ENCODE peak calls at places on chromosomes 11 and 22, in seven cellular contexts. S is breast epithelium, U is HepG2, N is HCT116, C is endothelial cell of umbilical vein, A is spleen, D is GM12891. Y is an unnamed sample.

GRCh38 chr11:61686469-61686868 is 6.3 kb downstream of the DAGLA start:
- DNase-seq in N (no peak), D (no peak), U (no peak), C (no peak), A (no peak), S (no peak), Y (no peak)

GRCh38 chr22:41638748-41639147 is 17.7 kb downstream of the XRCC6 start:
- DNase-seq in U (no peak), C (no peak), N (no peak), S (no peak), A (no peak), D (no peak), Y (no peak)

GRCh38 chr22:25689631-25690030 is 52.4 kb upstream of the MYO18B start:
- DNase-seq in D (no peak), S (no peak), C (no peak), U (no peak), N (no peak), A (no peak), Y (no peak)

GRCh38 chr11:8810331-8811301 is 100.4 kb upstream of the AKIP1 start:
- DNase-seq in U (peak), C (peak), N (no peak), D (peak), A (peak), S (peak), Y (peak)

GRCh38 chr22:39665229-39665628 is 94.7 kb downstream of the CACNA1I start:
- DNase-seq in U (no peak), C (no peak), S (no peak), N (no peak), A (no peak), D (no peak), Y (no peak)

GRCh38 chr11:43987384-43988039 is 45.1 kb downstream of the C11orf96 start:
- DNase-seq in S (peak), U (no peak), C (peak), N (no peak), A (no peak), D (no peak), Y (peak)

GRCh38 chr11:34823639-34824038 is 92.5 kb downstream of the APIP start:
- DNase-seq in S (no peak), A (no peak), D (no peak), C (no peak), N (no peak), U (no peak), Y (no peak)

GRCh38 chr11:79404325-79404724 is 36.5 kb downstream of the TENM4 start:
- DNase-seq in A (no peak), C (no peak), U (no peak), D (no peak), S (no peak), N (no peak), Y (no peak)

GRCh38 chr11:64206457-64207246 is at the start of gene FERMT3:
- DNase-seq in S (no peak), D (peak), N (no peak), A (peak), C (no peak), U (no peak), Y (no peak)

GRCh38 chr11:117719480-117719879 is 77.5 kb downstream of the DSCAML1 start:
- DNase-seq in C (no peak), A (no peak), S (no peak), N (no peak), D (no peak), U (no peak), Y (no peak)

GRCh38 chr11:44496391-44496790 is 69.1 kb upstream of the CD82 start:
- DNase-seq in D (no peak), A (no peak), N (no peak), U (no peak), C (no peak), S (no peak), Y (no peak)

GRCh38 chr11:35844579-35844978 is 99.3 kb upstream of the LDLRAD3 start:
- DNase-seq in C (no peak), S (no peak), U (no peak), D (no peak), A (no peak), N (no peak), Y (no peak)

GRCh38 chr22:38462960-38463784 is 4.7 kb upstream of the KDELR3 start:
- DNase-seq in U (peak), C (no peak), N (no peak), A (peak), S (no peak), D (no peak), Y (no peak)

GRCh38 chr11:10680956-10681487 is 12.5 kb downstream of the IRAG1 start:
- DNase-seq in C (no peak), A (no peak), N (no peak), U (no peak), D (no peak), S (no peak), Y (no peak)

GRCh38 chr11:126898802-126899201 is 101.8 kb downstream of the KIRREL3 start:
- DNase-seq in U (no peak), A (no peak), D (no peak), C (no peak), S (no peak), N (no peak), Y (no peak)

GRCh38 chr22:45101828-45102227 is 61.9 kb upstream of the NUP50 start:
- DNase-seq in D (no peak), U (peak), C (peak), A (peak), N (no peak), S (no peak), Y (peak)

GRCh38 chr22:17536269-17536668 is 27.0 kb upstream of the SLC25A18 start:
- DNase-seq in U (no peak), A (no peak), D (no peak), S (no peak), N (no peak), C (no peak), Y (no peak)

GRCh38 chr11:66022401-66023185 is 3.7 kb downstream of the CATSPER1 start:
- DNase-seq in N (no peak), A (peak), U (peak), D (peak), C (peak), S (peak), Y (peak)
- TF ChIP-seq POLR2A in N (no peak), A (no peak), U (no peak), D (no peak), C (no peak), S (no peak), Y (no peak)

GRCh38 chr11:14819596-14819995 is 72.4 kb downstream of the CYP2R1 start:
- DNase-seq in C (no peak), A (no peak), S (no peak), N (no peak), D (no peak), U (no peak), Y (no peak)

GRCh38 chr11:14826580-14826979 is 65.5 kb downstream of the CYP2R1 start:
- DNase-seq in S (no peak), C (no peak), D (no peak), N (no peak), U (no peak), A (no peak), Y (no peak)

GRCh38 chr11:14818779-14819178 is 73.3 kb downstream of the CYP2R1 start:
- DNase-seq in D (no peak), A (no peak), U (peak), S (no peak), C (no peak), N (no peak), Y (no peak)

DNA sequence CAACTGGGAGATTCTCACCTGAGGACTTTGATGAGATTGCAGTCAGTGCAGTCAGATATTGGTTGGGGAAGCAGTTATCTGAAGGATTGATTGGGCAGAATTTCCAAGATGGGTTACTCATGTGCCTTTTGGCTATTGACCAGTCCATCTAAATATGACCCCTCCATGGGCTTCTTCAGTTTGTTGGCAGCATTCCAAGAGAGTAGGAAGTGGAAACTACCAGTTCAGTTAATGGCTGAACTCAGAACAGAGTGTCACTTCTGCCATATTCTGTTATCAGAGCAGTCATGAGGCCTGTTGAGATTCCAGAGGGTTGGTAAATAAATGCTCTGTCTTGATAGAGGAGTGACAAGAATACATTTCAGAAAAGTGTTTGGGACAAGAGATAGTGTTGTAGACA is 71.0 kb downstream of the CYP2R1 start:
- DNase-seq in A (no peak), D (no peak), U (no peak), C (no peak), S (no peak), N (no peak), Y (no peak)
- TF ChIP-seq POLR2A in A (no peak), D (no peak), U (no peak), C (no peak), S (no peak), N (no peak), Y (no peak)

GRCh38 chr11:86459002-86459385 is 84.3 kb downstream of the CCDC81 start:
- DNase-seq in A (no peak), C (peak), N (no peak), S (no peak), D (no peak), U (no peak), Y (no peak)

GRCh38 chr11:86453290-86454030 is 78.8 kb downstream of the CCDC81 start:
- DNase-seq in D (no peak), S (no peak), N (no peak), A (no peak), C (no peak), U (no peak), Y (no peak)

GRCh38 chr11:86458294-86459001 is 83.8 kb downstream of the CCDC81 start:
- DNase-seq in U (no peak), S (no peak), N (no peak), D (no peak), A (no peak), C (no peak), Y (no peak)

GRCh38 chr11:86459682-86460460 is 85.2 kb downstream of the CCDC81 start:
- DNase-seq in N (peak), D (no peak), C (peak), U (peak), A (no peak), S (no peak), Y (peak)

GRCh38 chr11:86456075-86456939 is 81.6 kb downstream of the CCDC81 start:
- DNase-seq in U (peak), S (peak), N (peak), A (peak), C (peak), D (peak), Y (peak)
- TF ChIP-seq POLR2A in U (no peak), S (no peak), N (no peak), A (no peak), C (no peak), D (no peak), Y (no peak)

GRCh38 chr22:27918351-27919221 is 470 bp downstream of the PITPNB start:
- DNase-seq in S (peak), C (peak), U (peak), A (no peak), N (no peak), D (peak), Y (peak)
- TF ChIP-seq POLR2A in S (no peak), C (no peak), U (no peak), A (peak), N (no peak), D (peak), Y (no peak)

GRCh38 chr22:46677323-46678002 is 57.3 kb downstream of the GRAMD4 start:
- DNase-seq in U (no peak), A (no peak), C (no peak), S (no peak), D (no peak), N (no peak), Y (no peak)
- TF ChIP-seq POLR2A in U (no peak), A (no peak), C (no peak), S (no peak), D (no peak), N (no peak), Y (no peak)

GRCh38 chr22:19962246-19962908 is 20.8 kb upstream of the TXNRD2 start:
- DNase-seq in S (peak), U (peak), D (peak), A (peak), N (peak), C (peak), Y (no peak)

GRCh38 chr22:19964701-19965386 is 23.2 kb upstream of the TXNRD2 start:
- DNase-seq in C (no peak), N (no peak), A (no peak), U (no peak), S (no peak), D (no peak), Y (no peak)

GRCh38 chr22:19961868-19962245 is 20.2 kb upstream of the TXNRD2 start:
- DNase-seq in A (peak), D (no peak), N (no peak), C (no peak), U (no peak), S (no peak), Y (no peak)

GRCh38 chr22:19963863-19964642 is 22.4 kb upstream of the TXNRD2 start:
- DNase-seq in C (no peak), S (no peak), A (no peak), U (no peak), N (no peak), D (no peak), Y (no peak)

DNA sequence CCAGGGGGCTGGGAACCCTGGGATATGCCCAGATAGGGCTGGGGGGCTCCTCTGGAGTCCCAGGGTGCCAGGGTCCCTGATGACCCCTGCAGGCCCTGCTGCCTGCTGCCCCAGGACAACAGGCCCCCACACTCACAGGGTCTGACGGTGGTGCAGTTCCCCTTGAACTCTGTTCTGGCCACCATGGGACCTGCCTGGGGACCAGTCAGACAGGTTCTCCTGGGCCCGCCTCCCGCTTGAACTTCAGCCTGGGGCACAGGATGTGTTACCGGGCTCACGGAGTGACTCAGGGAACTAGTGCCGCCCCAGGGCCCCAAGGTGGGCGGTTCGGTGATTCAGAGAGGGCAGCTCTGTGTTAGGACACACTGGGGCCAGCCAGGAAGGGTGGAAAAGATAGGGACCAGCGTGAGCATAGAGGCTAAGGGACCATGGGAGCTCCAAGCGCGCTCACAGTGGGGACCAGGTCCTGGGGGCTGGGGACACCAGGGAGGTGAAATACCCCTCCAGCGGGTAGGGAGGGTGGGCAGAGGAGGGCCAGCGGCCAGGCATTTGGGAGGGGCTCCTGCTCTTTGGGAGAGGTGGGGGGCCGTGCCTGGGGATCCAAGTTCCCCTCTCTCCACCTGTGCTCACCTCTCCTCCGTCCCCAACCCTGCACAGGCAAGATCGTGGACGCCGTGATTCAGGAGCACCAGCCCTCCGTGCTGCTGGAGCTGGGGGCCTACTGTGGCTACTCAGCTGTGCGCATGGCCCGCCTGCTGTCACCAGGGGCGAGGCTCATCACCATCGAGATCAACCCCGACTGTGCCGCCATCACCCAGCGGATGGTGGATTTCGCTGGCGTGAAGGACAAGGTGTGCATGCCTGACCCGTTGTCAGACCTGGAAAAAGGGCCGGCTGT is 21.5 kb upstream of the TXNRD2 start:
- DNase-seq in C (peak), A (peak), U (peak), D (no peak), N (peak), S (peak), Y (no peak)
- TF ChIP-seq POLR2A in C (peak), A (no peak), U (peak), D (no peak), N (no peak), S (no peak), Y (no peak)

Y was measured in H54.